ENCODE peak calls at places on chromosome 17, in five cellular contexts. One of them, this sample, is unnamed.

GRCh38 chr17:58148609-58149008 is 425 bp downstream of the OR4D1 start:
- DNase-seq in GM23338: no peak
- DNase-seq in neural progenitor cell: no peak
- DNase-seq in PC-3: no peak
- DNase-seq in HCT116: no peak
- DNase-seq in this sample: no peak

GRCh38 chr17:81253358-81254131 is 14.4 kb downstream of the NDUFAF8 start:
- DNase-seq in GM23338: no peak
- DNase-seq in HCT116: no peak
- DNase-seq in neural progenitor cell: peak
- DNase-seq in PC-3: peak
- DNase-seq in this sample: peak

GRCh38 chr17:4530799-4531730 is 24.1 kb downstream of the MYBBP1A start:
- DNase-seq in neural progenitor cell: no peak
- DNase-seq in HCT116: no peak
- DNase-seq in GM23338: peak
- DNase-seq in PC-3: no peak
- DNase-seq in this sample: no peak

GRCh38 chr17:38703742-38704644 is 1.1 kb upstream of the MLLT6 start:
- DNase-seq in PC-3: peak
- DNase-seq in HCT116: peak
- DNase-seq in GM23338: peak
- DNase-seq in neural progenitor cell: peak
- DNase-seq in this sample: peak

GRCh38 chr17:30549864-30550511 is 72.8 kb downstream of the GOSR1 start:
- DNase-seq in HCT116: no peak
- DNase-seq in GM23338: no peak
- DNase-seq in PC-3: peak
- DNase-seq in neural progenitor cell: no peak
- DNase-seq in this sample: no peak

GRCh38 chr17:27846042-27846655 is 45.8 kb upstream of the NOS2 start:
- DNase-seq in neural progenitor cell: no peak
- DNase-seq in HCT116: no peak
- DNase-seq in GM23338: no peak
- DNase-seq in PC-3: no peak
- DNase-seq in this sample: no peak

GRCh38 chr17:14050616-14051015 is 18.7 kb upstream of the COX10 start:
- DNase-seq in PC-3: no peak
- DNase-seq in HCT116: no peak
- DNase-seq in GM23338: no peak
- DNase-seq in neural progenitor cell: no peak
- DNase-seq in this sample: no peak

GRCh38 chr17:80791758-80792284 is 199.8 kb upstream of the CHMP6 start:
- DNase-seq in GM23338: no peak
- DNase-seq in PC-3: peak
- DNase-seq in neural progenitor cell: no peak
- DNase-seq in HCT116: peak
- DNase-seq in this sample: peak

GRCh38 chr17:35731239-35731931 is at the start of gene RASL10B:
- DNase-seq in HCT116: no peak
- DNase-seq in GM23338: peak
- DNase-seq in neural progenitor cell: peak
- DNase-seq in PC-3: no peak
- DNase-seq in this sample: peak

GRCh38 chr17:68460096-68460495 is 2.8 kb upstream of the WIPI1 start:
- DNase-seq in neural progenitor cell: no peak
- DNase-seq in HCT116: no peak
- DNase-seq in PC-3: no peak
- DNase-seq in GM23338: no peak
- DNase-seq in this sample: no peak

GRCh38 chr17:1769826-1770477 is 8.1 kb downstream of the SERPINF1 start:
- DNase-seq in GM23338: peak
- DNase-seq in PC-3: peak
- DNase-seq in HCT116: no peak
- DNase-seq in neural progenitor cell: no peak
- DNase-seq in this sample: peak

GRCh38 chr17:1764274-1764673 is 2.4 kb downstream of the SERPINF1 start:
- DNase-seq in neural progenitor cell: no peak
- DNase-seq in PC-3: no peak
- DNase-seq in HCT116: no peak
- DNase-seq in GM23338: no peak
- DNase-seq in this sample: peak

GRCh38 chr17:1765576-1765975 is 3.7 kb downstream of the SERPINF1 start:
- DNase-seq in PC-3: no peak
- DNase-seq in GM23338: no peak
- DNase-seq in neural progenitor cell: no peak
- DNase-seq in HCT116: no peak
- DNase-seq in this sample: no peak

GRCh38 chr17:1766382-1767135 is 4.7 kb downstream of the SERPINF1 start:
- DNase-seq in HCT116: no peak
- DNase-seq in neural progenitor cell: no peak
- DNase-seq in PC-3: no peak
- DNase-seq in GM23338: no peak
- DNase-seq in this sample: no peak

GRCh38 chr17:1767358-1767757 is 5.5 kb downstream of the SERPINF1 start:
- DNase-seq in PC-3: no peak
- DNase-seq in GM23338: no peak
- DNase-seq in neural progenitor cell: no peak
- DNase-seq in HCT116: no peak
- DNase-seq in this sample: no peak
- TF ChIP-seq CTCF in PC-3: peak
- TF ChIP-seq CTCF in GM23338: peak
- TF ChIP-seq CTCF in neural progenitor cell: peak
- TF ChIP-seq CTCF in HCT116: peak
- TF ChIP-seq CTCF in this sample: no peak

GRCh38 chr17:64412944-64413381 is 22.3 kb upstream of the PECAM1 start:
- DNase-seq in neural progenitor cell: no peak
- DNase-seq in PC-3: no peak
- DNase-seq in GM23338: peak
- DNase-seq in HCT116: no peak
- DNase-seq in this sample: no peak

GRCh38 chr17:64410750-64411490 is 20.3 kb upstream of the PECAM1 start:
- DNase-seq in PC-3: no peak
- DNase-seq in GM23338: peak
- DNase-seq in neural progenitor cell: peak
- DNase-seq in HCT116: no peak
- DNase-seq in this sample: no peak

GRCh38 chr17:64413505-64413904 is 22.8 kb upstream of the PECAM1 start:
- DNase-seq in neural progenitor cell: no peak
- DNase-seq in GM23338: peak
- DNase-seq in PC-3: no peak
- DNase-seq in HCT116: no peak
- DNase-seq in this sample: no peak

GRCh38 chr17:64406321-64407200 is 15.9 kb upstream of the PECAM1 start:
- DNase-seq in GM23338: peak
- DNase-seq in PC-3: peak
- DNase-seq in neural progenitor cell: peak
- DNase-seq in HCT116: no peak
- DNase-seq in this sample: no peak

DNA sequence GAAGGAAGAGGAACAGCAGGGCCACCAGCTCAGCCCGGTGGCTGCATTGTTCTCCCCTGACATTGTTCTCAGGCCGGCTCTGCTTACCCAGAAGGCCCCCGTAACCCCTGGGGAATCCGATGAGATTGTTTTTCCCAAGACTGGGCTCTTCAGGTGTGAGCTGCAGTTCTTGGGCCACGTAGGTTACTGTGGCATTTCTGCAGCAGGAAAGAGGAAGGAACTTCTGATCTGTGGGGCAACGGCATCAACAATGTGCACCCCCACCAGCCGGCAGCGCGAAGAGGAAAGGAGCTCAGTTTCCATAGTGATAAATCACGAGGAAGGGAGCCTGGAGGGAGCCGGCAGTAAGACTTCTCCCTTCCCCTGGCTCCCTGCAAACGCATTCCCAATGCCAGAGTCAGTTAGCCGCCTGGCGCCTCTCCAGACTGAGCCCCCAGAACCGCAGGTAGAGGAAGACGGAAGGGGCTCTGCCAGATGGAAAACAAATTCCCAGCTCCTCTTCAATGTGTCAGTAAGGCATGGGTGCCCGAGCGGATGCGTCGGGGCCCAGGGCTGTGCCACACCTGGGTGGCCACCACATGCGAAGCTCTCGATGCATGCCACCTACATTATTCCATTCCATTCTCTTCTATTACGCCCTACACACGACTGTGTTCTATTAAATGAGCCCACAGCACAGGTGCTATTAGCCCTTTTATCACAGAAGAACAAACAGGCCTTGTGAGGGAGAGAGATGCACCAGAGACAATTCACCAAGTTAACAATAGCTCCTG is 21.5 kb upstream of the PECAM1 start:
- DNase-seq in GM23338: peak
- DNase-seq in neural progenitor cell: peak
- DNase-seq in HCT116: no peak
- DNase-seq in PC-3: no peak
- DNase-seq in this sample: peak
- TF ChIP-seq EZH2phosphoT487 in GM23338: no peak
- TF ChIP-seq EZH2phosphoT487 in neural progenitor cell: no peak
- TF ChIP-seq EZH2phosphoT487 in HCT116: no peak
- TF ChIP-seq EZH2phosphoT487 in PC-3: no peak
- TF ChIP-seq EZH2phosphoT487 in this sample: no peak

GRCh38 chr17:21294321-21295035 is 10.0 kb downstream of the MAP2K3 start:
- DNase-seq in GM23338: no peak
- DNase-seq in PC-3: no peak
- DNase-seq in neural progenitor cell: no peak
- DNase-seq in HCT116: no peak
- DNase-seq in this sample: no peak

GRCh38 chr17:21293846-21294240 is 9.3 kb downstream of the MAP2K3 start:
- DNase-seq in GM23338: no peak
- DNase-seq in HCT116: no peak
- DNase-seq in neural progenitor cell: no peak
- DNase-seq in PC-3: no peak
- DNase-seq in this sample: no peak

GRCh38 chr17:21297026-21297520 is 12.6 kb downstream of the MAP2K3 start:
- DNase-seq in neural progenitor cell: no peak
- DNase-seq in PC-3: no peak
- DNase-seq in HCT116: no peak
- DNase-seq in GM23338: no peak
- DNase-seq in this sample: no peak

GRCh38 chr17:21296097-21297025 is 11.8 kb downstream of the MAP2K3 start:
- DNase-seq in GM23338: no peak
- DNase-seq in HCT116: no peak
- DNase-seq in PC-3: no peak
- DNase-seq in neural progenitor cell: no peak
- DNase-seq in this sample: no peak

GRCh38 chr17:21295036-21295952 is 10.8 kb downstream of the MAP2K3 start:
- DNase-seq in GM23338: no peak
- DNase-seq in neural progenitor cell: no peak
- DNase-seq in HCT116: no peak
- DNase-seq in PC-3: no peak
- DNase-seq in this sample: peak
- TF ChIP-seq CTCF in GM23338: no peak
- TF ChIP-seq CTCF in neural progenitor cell: no peak
- TF ChIP-seq CTCF in HCT116: no peak
- TF ChIP-seq CTCF in PC-3: no peak
- TF ChIP-seq CTCF in this sample: no peak

GRCh38 chr17:44216674-44217073 is 2.8 kb downstream of the UBTF start:
- DNase-seq in PC-3: no peak
- DNase-seq in neural progenitor cell: no peak
- DNase-seq in GM23338: no peak
- DNase-seq in HCT116: no peak
- DNase-seq in this sample: no peak

GRCh38 chr17:44213403-44214229 is 5.9 kb downstream of the UBTF start:
- DNase-seq in GM23338: no peak
- DNase-seq in neural progenitor cell: no peak
- DNase-seq in HCT116: no peak
- DNase-seq in PC-3: no peak
- DNase-seq in this sample: no peak

GRCh38 chr17:44214230-44214494 is 5.3 kb downstream of the UBTF start:
- DNase-seq in PC-3: no peak
- DNase-seq in GM23338: no peak
- DNase-seq in HCT116: no peak
- DNase-seq in neural progenitor cell: no peak
- DNase-seq in this sample: no peak

GRCh38 chr17:44216173-44216572 is 3.3 kb downstream of the UBTF start:
- DNase-seq in GM23338: no peak
- DNase-seq in HCT116: no peak
- DNase-seq in PC-3: no peak
- DNase-seq in neural progenitor cell: no peak
- DNase-seq in this sample: no peak

DNA sequence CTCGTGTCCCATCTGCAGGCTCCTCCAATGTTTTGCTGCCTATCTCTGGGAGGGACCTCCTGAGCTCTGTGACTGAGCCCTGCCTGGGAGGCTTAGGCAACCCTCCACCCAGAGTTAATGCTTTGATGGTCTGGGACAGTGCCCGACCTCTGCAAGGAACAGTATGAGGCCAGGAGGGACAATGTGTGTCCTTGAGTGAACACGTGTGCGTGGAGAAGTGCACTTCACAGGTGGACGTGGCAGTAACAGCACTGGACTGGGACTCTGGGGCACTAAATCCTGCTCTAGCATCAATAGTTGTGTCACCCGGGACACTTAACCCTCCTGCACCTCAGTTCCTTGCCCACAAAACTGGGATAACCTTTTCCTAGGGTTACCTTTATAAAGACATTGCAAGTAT is 4.6 kb downstream of the UBTF start:
- DNase-seq in neural progenitor cell: no peak
- DNase-seq in PC-3: no peak
- DNase-seq in GM23338: no peak
- DNase-seq in HCT116: no peak
- DNase-seq in this sample: no peak
- TF ChIP-seq EZH2phosphoT487 in neural progenitor cell: no peak
- TF ChIP-seq EZH2phosphoT487 in PC-3: no peak
- TF ChIP-seq EZH2phosphoT487 in GM23338: no peak
- TF ChIP-seq EZH2phosphoT487 in HCT116: no peak
- TF ChIP-seq EZH2phosphoT487 in this sample: no peak

This sample was measured in hepatocyte.